ENCODE peak calls at places on chromosomes 12 and 14, in eight cellular contexts. G is CD4-positive, alpha-beta memory T cell; V is iPS DF 6.9; N is left ventricle myocardium inferior; S is right atrium auricular region; B is tibial nerve; L is mammary epithelial cell; Q is cardiac muscle cell. Y is an unnamed sample. For H3K4me1 and H3K27me3, the result is how much of the 10 kb centered on the place peaks cover.

GRCh38 chr12:78118486-78118885 is 287.8 kb downstream of the NAV3 start:
- DNase-seq in B (no peak), L (no peak), Q (no peak), G (no peak), V (no peak), N (no peak), S (no peak), Y (no peak)

GRCh38 chr14:95527392-95528002 is 7.4 kb upstream of the GLRX5 start:
- DNase-seq in G (peak), L (no peak), B (peak), Q (no peak), N (no peak), S (peak), V (no peak), Y (no peak)

GRCh38 chr12:46487567-46488131 is 115.1 kb upstream of the SLC38A2 start:
- DNase-seq in G (no peak), Q (no peak), V (no peak), B (no peak), N (no peak), S (no peak), L (no peak), Y (no peak)

GRCh38 chr14:73058224-73058922 is at the start of gene RBM25:
- DNase-seq in Q (peak), N (peak), G (peak), L (peak), S (peak), V (peak), B (peak), Y (peak)

GRCh38 chr14:23665302-23666016 is 29.3 kb downstream of the DHRS2 start:
- DNase-seq in L (no peak), G (no peak), S (no peak), B (no peak), V (no peak), N (no peak), Q (no peak), Y (no peak)

GRCh38 chr12:112964915-112965314 is 13.4 kb upstream of the OAS2 start:
- DNase-seq in L (no peak), N (no peak), G (no peak), Q (no peak), V (no peak), S (no peak), B (no peak), Y (no peak)

GRCh38 chr12:107352347-107353081 is 259.2 kb upstream of the CRY1 start:
- DNase-seq in N (no peak), B (peak), V (no peak), L (no peak), S (no peak), Q (no peak), G (no peak), Y (no peak)

GRCh38 chr12:104494137-104494815 is 37.5 kb downstream of the CHST11 start:
- DNase-seq in L (no peak), V (no peak), Q (peak), N (no peak), B (no peak), S (no peak), G (peak), Y (peak)

GRCh38 chr12:106754331-106754730 is 20.2 kb upstream of the RIC8B start:
- DNase-seq in L (no peak), V (no peak), G (no peak), N (no peak), B (no peak), S (no peak), Q (no peak), Y (no peak)

GRCh38 chr14:105192866-105193731 is 12.0 kb upstream of the NUDT14 start:
- DNase-seq in Q (no peak), G (no peak), B (no peak), L (no peak), S (no peak), N (no peak), V (no peak), Y (no peak)

GRCh38 chr12:119721306-119721705 is 53.4 kb downstream of the PRKAB1 start:
- DNase-seq in L (no peak), N (no peak), V (no peak), Q (no peak), S (no peak), B (no peak), G (no peak), Y (no peak)

GRCh38 chr14:103729496-103730448 is 14.2 kb downstream of the ZFYVE21 start:
- DNase-seq in N (no peak), V (no peak), L (no peak), G (no peak), S (no peak), B (no peak), Q (no peak), Y (no peak)

GRCh38 chr12:85626031-85626781 is 210.0 kb downstream of the RASSF9 start:
- DNase-seq in L (peak), S (no peak), G (no peak), V (no peak), N (no peak), Q (no peak), B (no peak), Y (no peak)

GRCh38 chr12:30643366-30643765 is 52.3 kb downstream of the IPO8 start:
- DNase-seq in Q (no peak), V (no peak), G (no peak), S (no peak), L (peak), B (no peak), N (no peak), Y (no peak)

GRCh38 chr12:128204725-128205124 is 62.2 kb upstream of the TMEM132C start:
- DNase-seq in N (no peak), B (no peak), L (no peak), V (no peak), S (no peak), Q (no peak), G (no peak), Y (no peak)

GRCh38 chr12:23631991-23632390 is 317.5 kb downstream of the SOX5 start:
- DNase-seq in N (no peak), Q (no peak), S (no peak), B (no peak), L (no peak), G (no peak), V (no peak), Y (no peak)

GRCh38 chr12:121883315-121883660 is 5.3 kb upstream of the PSMD9 start:
- DNase-seq in Q (peak), N (no peak), S (no peak), B (no peak), L (no peak), G (no peak), V (no peak), Y (no peak)

GRCh38 chr12:12537421-12537820 is 25.2 kb downstream of the DUSP16 start:
- DNase-seq in Q (no peak), B (no peak), V (no peak), N (no peak), L (no peak), S (no peak), G (no peak), Y (no peak)

GRCh38 chr12:86683568-86683991 is 427.4 kb upstream of the MGAT4C start:
- DNase-seq in B (no peak), S (no peak), N (no peak), G (no peak), L (no peak), V (no peak), Q (no peak), Y (no peak)

GRCh38 chr12:71865166-71865713 is 25.7 kb downstream of the TBC1D15 start:
- DNase-seq in G (no peak), L (peak), N (no peak), V (no peak), B (no peak), Q (no peak), S (no peak), Y (no peak)

GRCh38 chr12:46209914-46210834 is 58.7 kb downstream of the SLC38A1 start:
- DNase-seq in V (no peak), G (peak), N (peak), L (peak), S (no peak), Q (peak), B (no peak), Y (no peak)

GRCh38 chr14:105783707-105784106 is 257.3 kb downstream of the TMEM121 start:
- DNase-seq in S (no peak), G (no peak), B (no peak), L (no peak), N (no peak), V (no peak), Q (no peak), Y (no peak)

GRCh38 chr14:105050551-105050897 is 14.7 kb downstream of the GPR132 start:
- DNase-seq in B (no peak), S (no peak), G (no peak), L (peak), V (no peak), N (no peak), Q (no peak), Y (no peak)

GRCh38 chr12:105107176-105107496 is 395 bp upstream of the WASHC4 start:
- DNase-seq in S (no peak), G (no peak), V (no peak), L (no peak), N (no peak), Q (no peak), B (peak), Y (no peak)

GRCh38 chr12:65500121-65500846 is 221.8 kb downstream of the MSRB3 start:
- DNase-seq in L (peak), Q (no peak), G (no peak), N (no peak), V (no peak), S (no peak), B (no peak), Y (no peak)

GRCh38 chr12:7844131-7844530 is 28.6 kb downstream of the SLC2A14 start:
- DNase-seq in Q (no peak), B (no peak), V (no peak), N (no peak), G (no peak), S (no peak), L (no peak), Y (no peak)

GRCh38 chr12:65113621-65114035 is 7.5 kb downstream of the WIF1 start:
- DNase-seq in Q (no peak), G (no peak), B (no peak), V (no peak), N (no peak), S (no peak), L (no peak), Y (no peak)

GRCh38 chr12:16348435-16349131 is 1.1 kb downstream of the MGST1 start:
- DNase-seq in V (no peak), L (peak), S (no peak), B (no peak), N (no peak), G (no peak), Q (no peak), Y (no peak)

GRCh38 chr14:58978336-58978735 is 210.1 kb upstream of the DAAM1 start:
- DNase-seq in S (no peak), L (no peak), N (peak), G (no peak), Q (no peak), B (no peak), V (no peak), Y (no peak)

GRCh38 chr14:34363733-34364134 is 98.3 kb downstream of the SPTSSA start:
- DNase-seq in S (no peak), G (no peak), Q (no peak), B (no peak), L (no peak), N (no peak), V (no peak), Y (no peak)

GRCh38 chr14:60188115-60188514 is 22.9 kb upstream of the DHRS7 start:
- DNase-seq in V (no peak), S (no peak), B (no peak), Q (no peak), L (no peak), N (no peak), G (no peak), Y (no peak)

GRCh38 chr12:12439636-12440035 is 82.8 kb downstream of the BORCS5 start:
- DNase-seq in S (no peak), L (peak), V (no peak), G (peak), Q (no peak), B (no peak), N (no peak), Y (no peak)

GRCh38 chr12:14850929-14851663 is 7.8 kb upstream of the ART4 start:
- DNase-seq in V (no peak), G (no peak), N (no peak), Q (no peak), S (no peak), B (no peak), L (no peak), Y (no peak)

GRCh38 chr12:128055567-128055966 is 211.4 kb upstream of the TMEM132C start:
- DNase-seq in S (no peak), Q (no peak), G (no peak), V (no peak), L (no peak), N (no peak), B (no peak), Y (no peak)

GRCh38 chr12:29519585-29520182 is 22.2 kb upstream of the OVCH1 start:
- DNase-seq in Q (peak), N (no peak), L (peak), G (peak), B (peak), V (peak), S (no peak), Y (no peak)

GRCh38 chr12:110047297-110047940 is 903 bp downstream of the C12orf76 start:
- DNase-seq in G (no peak), N (no peak), Q (no peak), L (no peak), V (no peak), S (no peak), B (no peak), Y (no peak)

DNA sequence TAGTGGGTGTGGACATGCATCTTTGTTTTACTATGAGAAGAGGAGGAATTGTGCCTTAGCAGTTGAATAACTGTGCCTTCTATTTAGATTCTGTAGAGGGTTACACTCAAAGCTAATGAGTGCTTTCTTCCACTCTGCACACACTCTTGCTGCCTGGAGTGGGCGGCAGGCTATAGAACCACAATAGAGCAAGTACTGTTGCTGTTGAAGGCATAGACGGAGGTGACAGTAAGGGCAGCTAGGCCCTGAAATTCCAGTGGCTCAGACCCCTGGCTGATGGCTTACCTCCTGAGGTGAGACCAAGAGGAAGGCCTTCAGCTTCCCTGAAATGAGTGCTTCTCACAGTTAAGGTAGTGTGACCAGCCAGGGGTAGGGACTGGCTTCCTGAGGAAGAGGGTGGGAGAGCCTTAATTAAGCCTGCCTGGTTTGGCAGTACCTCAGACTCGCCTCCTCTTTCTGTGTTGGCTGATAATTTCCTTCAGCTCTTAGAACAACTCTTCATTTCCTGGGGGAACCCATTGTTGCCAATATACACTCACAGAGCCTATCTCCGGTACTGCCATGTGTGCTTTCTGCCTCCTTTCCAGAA is 24.7 kb downstream of the SUSD6 start:
- DNase-seq in N (no peak), Q (no peak), B (no peak), G (no peak), L (no peak), V (no peak), S (no peak), Y (peak)
- H3K4me1 ChIP-seq in N (half or more), Q (half or more), B (half or more), G (half or more), L (half or more), V (under half), S (half or more), Y (half or more)

DNA sequence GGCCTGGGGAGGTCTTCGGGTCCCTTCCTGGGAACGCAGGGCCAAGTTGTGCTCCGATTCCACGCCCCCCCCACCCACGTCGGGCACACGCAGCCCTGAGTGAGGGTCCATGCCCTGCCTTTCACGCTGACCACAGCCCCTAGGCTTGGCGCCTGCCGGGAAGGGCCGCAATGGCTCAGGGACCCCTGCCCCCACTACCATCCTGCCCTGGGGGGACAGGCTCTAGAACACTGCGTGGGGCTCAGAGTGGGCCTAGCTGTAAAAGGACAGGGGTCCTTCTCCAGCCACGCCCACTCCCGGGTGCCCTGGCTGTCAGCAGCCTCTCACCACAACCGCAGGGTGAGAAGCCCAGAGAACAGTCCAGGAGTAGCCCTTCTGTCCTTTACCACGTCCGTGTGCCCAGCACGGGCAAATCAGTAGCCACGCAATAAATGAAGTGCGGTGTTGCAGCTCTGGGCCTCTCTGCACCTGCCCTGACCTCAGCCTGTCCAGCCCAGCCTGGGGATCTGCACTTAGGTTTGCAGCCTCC is 9.4 kb upstream of the GPR68 start:
- DNase-seq in N (no peak), B (no peak), S (no peak), G (no peak), V (no peak), L (no peak), Q (peak), Y (no peak)
- H3K4me3 ChIP-seq in N (peak), B (no peak), S (peak), G (no peak), V (peak), L (peak), Q (peak), Y (peak)

DNA sequence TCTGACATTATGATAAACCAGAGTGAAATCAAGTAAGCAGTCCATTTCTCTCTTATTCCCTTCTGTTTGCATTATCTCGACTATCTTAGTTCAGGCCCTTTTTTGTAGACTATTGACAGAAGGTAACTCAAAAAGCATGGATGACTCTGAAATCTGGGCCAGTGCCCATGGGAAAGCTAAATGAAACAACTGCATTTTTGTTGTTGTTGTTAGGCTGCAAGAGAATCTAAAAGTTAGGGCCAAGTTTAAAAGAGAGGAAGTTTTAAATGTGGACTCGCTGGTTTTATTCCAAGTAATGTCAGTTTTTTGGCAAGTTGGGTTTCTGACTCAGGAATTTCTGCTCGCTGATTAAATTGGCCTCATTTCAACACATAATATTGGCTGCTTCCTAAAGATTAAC is 201.1 kb downstream of the PIK3C2G start:
- DNase-seq in B (no peak), L (no peak), S (no peak), G (no peak), V (no peak), N (no peak), Q (no peak), Y (no peak)
- H3K27me3 ChIP-seq in B (under half), L (under half), S (under half), G (under half), V (under half), N (under half), Q (under half), Y (under half)

GRCh38 chr12:2265461-2266167 is 212.8 kb downstream of the CACNA1C start:
- DNase-seq in V (no peak), L (no peak), S (no peak), B (no peak), N (no peak), G (no peak), Q (no peak), Y (no peak)
- H3K4me1 ChIP-seq in V (under half), L (under half), S (half or more), B (under half), N (half or more), G (under half), Q (under half), Y (under half)

GRCh38 chr14:44897041-44897843 is 64.5 kb downstream of the KLHL28 start:
- DNase-seq in Q (peak), L (peak), S (peak), G (peak), N (peak), B (peak), V (peak), Y (peak)
- H3K4me3 ChIP-seq in Q (peak), L (peak), S (peak), G (peak), N (peak), B (peak), V (peak), Y (peak)

GRCh38 chr12:114011711-114012110 is 45.6 kb upstream of the RBM19 start:
- DNase-seq in Q (no peak), L (no peak), N (no peak), B (no peak), G (no peak), V (no peak), S (no peak), Y (no peak)
- H3K27me3 ChIP-seq in Q (under half), L (under half), N (half or more), B (under half), G (under half), V (under half), S (under half), Y (under half)

DNA sequence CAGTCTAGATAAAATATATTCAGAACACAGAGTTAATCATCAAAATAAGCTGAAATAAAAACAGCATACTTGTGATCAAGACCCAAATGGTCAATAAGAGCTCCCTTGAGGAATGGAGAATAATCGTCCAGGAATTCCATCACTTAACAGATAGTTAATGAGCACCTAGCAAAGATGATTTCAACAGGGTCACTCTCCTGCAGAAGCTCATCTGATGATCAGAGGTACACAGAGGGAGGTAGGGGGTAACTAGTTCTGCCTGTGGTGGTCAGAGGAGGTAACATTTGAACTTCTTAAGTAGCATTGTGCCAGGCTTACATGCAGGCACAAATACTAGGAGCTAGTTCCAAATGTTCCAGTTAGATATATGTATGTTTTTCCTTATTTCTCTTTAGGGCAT is 9.5 kb downstream of the MED13L start:
- DNase-seq in N (no peak), S (no peak), L (no peak), Q (no peak), G (no peak), V (no peak), B (no peak), Y (no peak)
- H3K4me1 ChIP-seq in N (half or more), S (half or more), L (under half), Q (under half), G (half or more), V (under half), B (half or more), Y (half or more)

GRCh38 chr14:70887207-70888150 is 19.8 kb upstream of the PCNX1 start:
- DNase-seq in Q (no peak), V (no peak), N (no peak), S (no peak), G (no peak), L (peak), B (no peak), Y (no peak)
- H3K4me3 ChIP-seq in Q (no peak), V (no peak), N (no peak), S (no peak), G (peak), L (no peak), B (no peak), Y (peak)

GRCh38 chr12:98238513-98238912 is 276.9 kb upstream of the TMPO start:
- DNase-seq in V (no peak), B (no peak), G (no peak), L (peak), Q (no peak), S (no peak), N (no peak), Y (no peak)
- H3K27me3 ChIP-seq in V (under half), B (under half), G (under half), L (under half), Q (under half), S (under half), N (under half), Y (under half)

Y was measured in CD8-positive, alpha-beta memory T cell.